ENCODE peak calls at places on chromosomes 7 and 10, in five cellular contexts. One of them, this sample, is unnamed.

GRCh38 chr10:43868952-43869351 is 220.3 kb upstream of the ZNF32 start:
- DNase-seq in body of pancreas: no peak
- DNase-seq in ascending aorta: no peak
- DNase-seq in sigmoid colon: no peak
- DNase-seq in endodermal cell: no peak
- DNase-seq in this sample: no peak

GRCh38 chr7:79217468-79217867 is 236.0 kb downstream of the MAGI2 start:
- DNase-seq in ascending aorta: no peak
- DNase-seq in body of pancreas: no peak
- DNase-seq in sigmoid colon: no peak
- DNase-seq in endodermal cell: no peak
- DNase-seq in this sample: no peak

GRCh38 chr7:149196151-149196704 is 882 bp downstream of the ZNF282 start:
- DNase-seq in endodermal cell: peak; percentile 69
- DNase-seq in ascending aorta: no peak
- DNase-seq in body of pancreas: no peak
- DNase-seq in sigmoid colon: peak; percentile 53
- DNase-seq in this sample: peak; percentile 8

GRCh38 chr7:131403322-131403721 is 75.6 kb downstream of the MKLN1 start:
- DNase-seq in body of pancreas: no peak
- DNase-seq in endodermal cell: no peak
- DNase-seq in ascending aorta: no peak
- DNase-seq in sigmoid colon: no peak
- DNase-seq in this sample: no peak

GRCh38 chr10:36802523-36803153 is 322.8 kb upstream of the ANKRD30A start:
- DNase-seq in sigmoid colon: peak; percentile 73
- DNase-seq in body of pancreas: peak; percentile 33
- DNase-seq in endodermal cell: no peak
- DNase-seq in ascending aorta: no peak
- DNase-seq in this sample: peak; percentile 87

GRCh38 chr10:31318382-31318853 is 598 bp upstream of the ZEB1 start:
- DNase-seq in body of pancreas: peak; percentile 77
- DNase-seq in endodermal cell: no peak
- DNase-seq in sigmoid colon: peak; percentile 85
- DNase-seq in ascending aorta: no peak
- DNase-seq in this sample: no peak

GRCh38 chr7:3862774-3863173 is 561.7 kb downstream of the SDK1 start:
- DNase-seq in body of pancreas: no peak
- DNase-seq in sigmoid colon: no peak
- DNase-seq in endodermal cell: no peak
- DNase-seq in ascending aorta: no peak
- DNase-seq in this sample: no peak

GRCh38 chr7:69764071-69764470 is 165.8 kb downstream of the AUTS2 start:
- DNase-seq in body of pancreas: no peak
- DNase-seq in sigmoid colon: no peak
- DNase-seq in ascending aorta: no peak
- DNase-seq in endodermal cell: no peak
- DNase-seq in this sample: no peak

GRCh38 chr7:42574693-42575084 is 337.2 kb downstream of the C7orf25 start:
- DNase-seq in sigmoid colon: no peak
- DNase-seq in endodermal cell: no peak
- DNase-seq in ascending aorta: no peak
- DNase-seq in body of pancreas: no peak
- DNase-seq in this sample: no peak

GRCh38 chr7:133984023-133984422 is 143.1 kb upstream of the LRGUK start:
- DNase-seq in ascending aorta: no peak
- DNase-seq in endodermal cell: no peak
- DNase-seq in body of pancreas: no peak
- DNase-seq in sigmoid colon: no peak
- DNase-seq in this sample: no peak

GRCh38 chr7:46170792-46171191 is 249.7 kb upstream of the IGFBP3 start:
- DNase-seq in sigmoid colon: no peak
- DNase-seq in ascending aorta: no peak
- DNase-seq in body of pancreas: no peak
- DNase-seq in endodermal cell: no peak
- DNase-seq in this sample: no peak

GRCh38 chr10:103897241-103897774 is 20.7 kb downstream of the STN1 start:
- DNase-seq in sigmoid colon: no peak
- DNase-seq in body of pancreas: no peak
- DNase-seq in endodermal cell: no peak
- DNase-seq in ascending aorta: no peak
- DNase-seq in this sample: no peak

GRCh38 chr10:35735412-35735811 is 93.3 kb upstream of the FZD8 start:
- DNase-seq in sigmoid colon: no peak
- DNase-seq in ascending aorta: no peak
- DNase-seq in endodermal cell: no peak
- DNase-seq in body of pancreas: no peak
- DNase-seq in this sample: no peak

GRCh38 chr10:100653957-100654834 is 91.2 kb upstream of the PAX2 start:
- DNase-seq in endodermal cell: peak; percentile 84
- DNase-seq in body of pancreas: no peak
- DNase-seq in ascending aorta: no peak
- DNase-seq in sigmoid colon: no peak
- DNase-seq in this sample: no peak

GRCh38 chr7:24732646-24733413 is 24.4 kb downstream of the GSDME start:
- DNase-seq in body of pancreas: no peak
- DNase-seq in ascending aorta: no peak
- DNase-seq in endodermal cell: no peak
- DNase-seq in sigmoid colon: no peak
- DNase-seq in this sample: peak; percentile 39

GRCh38 chr10:21363087-21363752 is 162.3 kb downstream of the SKIDA1 start:
- DNase-seq in body of pancreas: no peak
- DNase-seq in ascending aorta: no peak
- DNase-seq in sigmoid colon: no peak
- DNase-seq in endodermal cell: peak; percentile 35
- DNase-seq in this sample: no peak

GRCh38 chr10:49174261-49174925 is 13.8 kb downstream of the TMEM273 start:
- DNase-seq in ascending aorta: no peak
- DNase-seq in body of pancreas: no peak
- DNase-seq in endodermal cell: no peak
- DNase-seq in sigmoid colon: no peak
- DNase-seq in this sample: no peak

GRCh38 chr7:24718977-24719491 is 38.2 kb downstream of the GSDME start:
- DNase-seq in ascending aorta: no peak
- DNase-seq in endodermal cell: peak; percentile 51
- DNase-seq in body of pancreas: no peak
- DNase-seq in sigmoid colon: no peak
- DNase-seq in this sample: no peak

GRCh38 chr10:184911-185310 is 49.7 kb downstream of the ZMYND11 start:
- DNase-seq in ascending aorta: no peak
- DNase-seq in sigmoid colon: no peak
- DNase-seq in body of pancreas: no peak
- DNase-seq in endodermal cell: no peak
- DNase-seq in this sample: no peak

GRCh38 chr10:6301482-6302083 is 98.9 kb downstream of the PFKFB3 start:
- DNase-seq in body of pancreas: no peak
- DNase-seq in endodermal cell: no peak
- DNase-seq in sigmoid colon: no peak
- DNase-seq in ascending aorta: no peak
- DNase-seq in this sample: no peak

GRCh38 chr10:69439350-69439739 is 11.9 kb upstream of the TSPAN15 start:
- DNase-seq in sigmoid colon: peak; percentile 85
- DNase-seq in endodermal cell: no peak
- DNase-seq in body of pancreas: peak; percentile 57
- DNase-seq in ascending aorta: no peak
- DNase-seq in this sample: peak; percentile 39

GRCh38 chr10:89217057-89217990 is 10.2 kb upstream of the CH25H start:
- DNase-seq in ascending aorta: no peak
- DNase-seq in endodermal cell: peak; percentile 72
- DNase-seq in body of pancreas: peak; percentile 54
- DNase-seq in sigmoid colon: peak; percentile 71
- DNase-seq in this sample: peak; percentile 44

GRCh38 chr10:48234295-48234694 is 40.2 kb downstream of the FRMPD2 start:
- DNase-seq in ascending aorta: no peak
- DNase-seq in sigmoid colon: no peak
- DNase-seq in body of pancreas: no peak
- DNase-seq in endodermal cell: no peak
- DNase-seq in this sample: no peak

GRCh38 chr7:35748348-35748747 is 52.5 kb upstream of the SEPTIN7 start:
- DNase-seq in ascending aorta: no peak
- DNase-seq in body of pancreas: no peak
- DNase-seq in sigmoid colon: no peak
- DNase-seq in endodermal cell: no peak
- DNase-seq in this sample: no peak

GRCh38 chr10:47423476-47423875 is 39.4 kb upstream of the ZNF488 start:
- DNase-seq in sigmoid colon: no peak
- DNase-seq in ascending aorta: no peak
- DNase-seq in body of pancreas: no peak
- DNase-seq in endodermal cell: peak; percentile 58
- DNase-seq in this sample: no peak

GRCh38 chr7:144606231-144606630 is 202.7 kb upstream of the NOBOX start:
- DNase-seq in endodermal cell: no peak
- DNase-seq in body of pancreas: no peak
- DNase-seq in ascending aorta: no peak
- DNase-seq in sigmoid colon: no peak
- DNase-seq in this sample: no peak

GRCh38 chr10:4947635-4948596 is 15.3 kb upstream of the AKR1C1 start:
- DNase-seq in endodermal cell: no peak
- DNase-seq in ascending aorta: no peak
- DNase-seq in sigmoid colon: peak; percentile 84
- DNase-seq in body of pancreas: peak; percentile 73
- DNase-seq in this sample: peak; percentile 33

GRCh38 chr10:61845950-61846268 is 55.6 kb upstream of the ARID5B start:
- DNase-seq in ascending aorta: no peak
- DNase-seq in endodermal cell: peak; percentile 64
- DNase-seq in sigmoid colon: no peak
- DNase-seq in body of pancreas: no peak
- DNase-seq in this sample: no peak

GRCh38 chr10:91347529-91347928 is 62.6 kb upstream of the HECTD2 start:
- DNase-seq in body of pancreas: no peak
- DNase-seq in sigmoid colon: no peak
- DNase-seq in endodermal cell: no peak
- DNase-seq in ascending aorta: no peak
- DNase-seq in this sample: no peak

GRCh38 chr10:33735463-33735862 is 401.0 kb upstream of the NRP1 start:
- DNase-seq in sigmoid colon: no peak
- DNase-seq in endodermal cell: no peak
- DNase-seq in body of pancreas: no peak
- DNase-seq in ascending aorta: no peak
- DNase-seq in this sample: no peak

GRCh38 chr7:47266799-47267198 is 315.1 kb downstream of the TNS3 start:
- DNase-seq in sigmoid colon: peak; percentile 56
- DNase-seq in body of pancreas: peak; percentile 72
- DNase-seq in endodermal cell: no peak
- DNase-seq in ascending aorta: no peak
- DNase-seq in this sample: no peak

DNA sequence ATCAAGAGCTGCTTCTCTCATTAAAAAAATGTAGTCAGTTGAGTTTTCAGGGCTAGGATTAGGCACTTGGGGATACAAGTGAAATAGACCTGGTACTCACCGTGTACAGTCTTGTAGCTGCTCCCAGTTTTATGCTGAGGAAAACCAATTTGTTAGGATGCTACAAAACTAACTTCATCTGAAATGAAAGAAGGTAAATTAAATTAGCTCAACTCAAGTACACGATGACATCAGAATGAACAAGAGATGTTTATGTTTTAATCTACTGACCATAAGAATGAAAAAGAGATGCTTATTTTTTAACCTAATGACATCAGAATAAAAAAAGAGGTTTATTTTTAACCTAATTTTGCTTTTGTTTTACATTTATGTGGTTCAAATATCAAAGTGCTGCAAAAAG is 73.7 kb downstream of the AP3M1 start:
- DNase-seq in endodermal cell: no peak
- DNase-seq in body of pancreas: no peak
- DNase-seq in sigmoid colon: no peak
- DNase-seq in ascending aorta: no peak
- DNase-seq in this sample: no peak
- H3K4me1 ChIP-seq in endodermal cell: peaks cover 3% of the 10 kb centered on the region
- H3K4me1 ChIP-seq in body of pancreas: no peaks in the 10 kb centered on the region
- H3K4me1 ChIP-seq in sigmoid colon: peaks cover 86% of the 10 kb centered on the region
- H3K4me1 ChIP-seq in ascending aorta: peaks cover 12% of the 10 kb centered on the region
- H3K4me1 ChIP-seq in this sample: no peaks in the 10 kb centered on the region

GRCh38 chr10:98340946-98341345 is 73.0 kb upstream of the LOXL4 start:
- DNase-seq in endodermal cell: no peak
- DNase-seq in ascending aorta: no peak
- DNase-seq in body of pancreas: no peak
- DNase-seq in sigmoid colon: no peak
- DNase-seq in this sample: no peak
- TF ChIP-seq CTCF in endodermal cell: peak; percentile 26
- TF ChIP-seq CTCF in ascending aorta: no peak
- TF ChIP-seq CTCF in body of pancreas: no peak
- TF ChIP-seq CTCF in sigmoid colon: no peak
- TF ChIP-seq CTCF in this sample: no peak

DNA sequence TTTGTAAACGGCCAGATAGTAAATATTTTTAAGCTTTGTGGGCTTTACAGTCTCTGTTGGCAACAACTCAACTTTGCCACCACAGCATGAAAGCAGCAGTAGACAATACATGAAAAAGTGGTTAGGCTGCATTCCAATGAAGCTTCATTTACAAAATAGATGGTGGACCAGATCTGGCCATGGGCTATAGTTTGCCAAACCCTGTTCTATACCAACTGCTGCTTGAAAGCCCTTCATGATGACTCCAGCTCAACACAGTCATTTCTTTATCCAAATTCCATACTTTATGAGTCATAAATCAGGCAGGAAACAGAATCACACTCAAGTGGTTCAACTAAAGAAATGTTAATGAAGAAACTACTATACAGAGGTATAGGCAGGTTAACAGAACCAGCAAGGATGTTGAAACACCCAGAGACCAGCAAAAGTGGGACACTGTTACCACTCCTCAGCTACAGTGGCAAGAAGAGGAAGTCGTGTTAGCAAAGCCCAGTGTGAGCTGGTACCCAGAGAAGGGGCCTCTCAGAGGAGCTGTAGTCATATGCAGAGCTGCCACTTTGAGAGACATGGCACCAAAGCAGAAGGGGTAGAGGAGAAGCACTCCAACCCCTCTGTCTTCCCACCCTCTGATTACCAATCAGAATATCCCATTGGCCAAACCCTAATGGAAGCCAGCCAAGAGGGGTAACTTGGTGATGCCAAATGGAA is 72.5 kb downstream of the PRLHR start:
- DNase-seq in endodermal cell: no peak
- DNase-seq in ascending aorta: no peak
- DNase-seq in body of pancreas: no peak
- DNase-seq in sigmoid colon: no peak
- DNase-seq in this sample: no peak
- H3K27ac ChIP-seq in endodermal cell: no peak overlapping the region
- H3K27ac ChIP-seq in ascending aorta: no peak overlapping the region
- H3K27ac ChIP-seq in body of pancreas: no peak overlapping the region
- H3K27ac ChIP-seq in sigmoid colon: no peak overlapping the region
- H3K27ac ChIP-seq in this sample: no peak overlapping the region

DNA sequence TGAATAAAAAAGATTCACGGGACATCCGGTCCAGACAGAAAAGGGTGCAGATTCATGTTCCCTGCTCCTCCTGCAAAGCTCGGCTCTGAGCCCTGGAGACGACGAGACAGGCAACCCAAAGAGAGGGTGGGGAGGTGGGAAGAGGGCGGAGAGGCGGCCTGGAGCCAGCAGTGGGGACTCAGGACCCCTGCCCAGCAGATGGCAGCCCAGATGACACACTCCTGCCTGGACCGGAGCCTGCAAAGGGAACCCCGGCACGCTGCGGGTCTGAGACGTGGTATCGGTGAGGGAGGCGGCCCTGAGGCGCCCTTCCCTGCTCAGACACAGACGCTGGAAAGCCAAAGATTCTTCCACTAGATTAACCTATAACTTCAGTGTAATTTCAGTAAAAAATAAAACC is 250.8 kb downstream of the ELFN1 start:
- DNase-seq in sigmoid colon: no peak
- DNase-seq in body of pancreas: no peak
- DNase-seq in endodermal cell: no peak
- DNase-seq in ascending aorta: no peak
- DNase-seq in this sample: no peak
- H3K4me1 ChIP-seq in sigmoid colon: no peaks in the 10 kb centered on the region
- H3K4me1 ChIP-seq in body of pancreas: peaks cover 11% of the 10 kb centered on the region
- H3K4me1 ChIP-seq in endodermal cell: no peaks in the 10 kb centered on the region
- H3K4me1 ChIP-seq in ascending aorta: no peaks in the 10 kb centered on the region
- H3K4me1 ChIP-seq in this sample: peaks cover 6% of the 10 kb centered on the region

GRCh38 chr7:102300643-102301211 is 14.1 kb downstream of the SH2B2 start:
- DNase-seq in endodermal cell: peak; percentile 96
- DNase-seq in sigmoid colon: no peak
- DNase-seq in body of pancreas: no peak
- DNase-seq in ascending aorta: no peak
- DNase-seq in this sample: peak; percentile 83
- TF ChIP-seq CTCF in endodermal cell: peak; percentile 88
- TF ChIP-seq CTCF in sigmoid colon: no peak
- TF ChIP-seq CTCF in body of pancreas: no peak
- TF ChIP-seq CTCF in ascending aorta: peak; percentile 9
- TF ChIP-seq CTCF in this sample: peak; percentile 50